ENCODE peak calls at places on chromosome 1, in six cellular contexts. One of them, this sample, is unnamed.

GRCh38 chr1:27161594-27161993 is 6.7 kb upstream of the SLC9A1 start:
- DNase-seq in stimulated activated CD4-positive, alpha-beta T cell treated with anti-CD3 and anti-CD28 coated beads, Interleukin-4, amount 100 ng/mL, for 24 hours: no peak
- DNase-seq in GM12865: peak
- DNase-seq in HAP-1: no peak
- DNase-seq in globus pallidus: no peak
- DNase-seq in HT1080: no peak
- DNase-seq in this sample: peak

GRCh38 chr1:207752456-207753132 is 740 bp downstream of the CD46 start:
- DNase-seq in globus pallidus: peak
- DNase-seq in GM12865: peak
- DNase-seq in stimulated activated CD4-positive, alpha-beta T cell treated with anti-CD3 and anti-CD28 coated beads, Interleukin-4, amount 100 ng/mL, for 24 hours: peak
- DNase-seq in HT1080: peak
- DNase-seq in HAP-1: no peak
- DNase-seq in this sample: peak

GRCh38 chr1:228149341-228150020 is at the start of gene GJC2:
- DNase-seq in globus pallidus: peak
- DNase-seq in stimulated activated CD4-positive, alpha-beta T cell treated with anti-CD3 and anti-CD28 coated beads, Interleukin-4, amount 100 ng/mL, for 24 hours: no peak
- DNase-seq in HAP-1: no peak
- DNase-seq in HT1080: no peak
- DNase-seq in GM12865: no peak
- DNase-seq in this sample: no peak

GRCh38 chr1:167770127-167770526 is 48.3 kb downstream of the MPZL1 start:
- DNase-seq in HAP-1: no peak
- DNase-seq in HT1080: no peak
- DNase-seq in globus pallidus: no peak
- DNase-seq in GM12865: no peak
- DNase-seq in stimulated activated CD4-positive, alpha-beta T cell treated with anti-CD3 and anti-CD28 coated beads, Interleukin-4, amount 100 ng/mL, for 24 hours: no peak
- DNase-seq in this sample: no peak

GRCh38 chr1:227785812-227786608 is 29.5 kb upstream of the PRSS38 start:
- DNase-seq in stimulated activated CD4-positive, alpha-beta T cell treated with anti-CD3 and anti-CD28 coated beads, Interleukin-4, amount 100 ng/mL, for 24 hours: no peak
- DNase-seq in GM12865: no peak
- DNase-seq in HAP-1: no peak
- DNase-seq in globus pallidus: no peak
- DNase-seq in HT1080: no peak
- DNase-seq in this sample: peak

GRCh38 chr1:51877434-51878306 is 857 bp downstream of the NRDC start:
- DNase-seq in HAP-1: no peak
- DNase-seq in stimulated activated CD4-positive, alpha-beta T cell treated with anti-CD3 and anti-CD28 coated beads, Interleukin-4, amount 100 ng/mL, for 24 hours: peak
- DNase-seq in GM12865: peak
- DNase-seq in globus pallidus: peak
- DNase-seq in HT1080: peak
- DNase-seq in this sample: peak

GRCh38 chr1:168653567-168653966 is 75.4 kb downstream of the DPT start:
- DNase-seq in stimulated activated CD4-positive, alpha-beta T cell treated with anti-CD3 and anti-CD28 coated beads, Interleukin-4, amount 100 ng/mL, for 24 hours: no peak
- DNase-seq in HT1080: peak
- DNase-seq in HAP-1: no peak
- DNase-seq in GM12865: no peak
- DNase-seq in globus pallidus: no peak
- DNase-seq in this sample: no peak

GRCh38 chr1:180175806-180176205 is 21.1 kb downstream of the QSOX1 start:
- DNase-seq in GM12865: no peak
- DNase-seq in HAP-1: no peak
- DNase-seq in HT1080: no peak
- DNase-seq in globus pallidus: no peak
- DNase-seq in stimulated activated CD4-positive, alpha-beta T cell treated with anti-CD3 and anti-CD28 coated beads, Interleukin-4, amount 100 ng/mL, for 24 hours: no peak
- DNase-seq in this sample: no peak

GRCh38 chr1:157178490-157178889 is 40.3 kb upstream of the ETV3 start:
- DNase-seq in stimulated activated CD4-positive, alpha-beta T cell treated with anti-CD3 and anti-CD28 coated beads, Interleukin-4, amount 100 ng/mL, for 24 hours: no peak
- DNase-seq in HT1080: no peak
- DNase-seq in HAP-1: no peak
- DNase-seq in GM12865: no peak
- DNase-seq in globus pallidus: no peak
- DNase-seq in this sample: no peak

GRCh38 chr1:119631433-119632102 is 16.5 kb downstream of the ZNF697 start:
- DNase-seq in globus pallidus: peak
- DNase-seq in HAP-1: no peak
- DNase-seq in stimulated activated CD4-positive, alpha-beta T cell treated with anti-CD3 and anti-CD28 coated beads, Interleukin-4, amount 100 ng/mL, for 24 hours: no peak
- DNase-seq in HT1080: peak
- DNase-seq in GM12865: no peak
- DNase-seq in this sample: no peak

GRCh38 chr1:164644774-164645634 is 86.0 kb downstream of the PBX1 start:
- DNase-seq in GM12865: no peak
- DNase-seq in stimulated activated CD4-positive, alpha-beta T cell treated with anti-CD3 and anti-CD28 coated beads, Interleukin-4, amount 100 ng/mL, for 24 hours: no peak
- DNase-seq in HAP-1: peak
- DNase-seq in HT1080: no peak
- DNase-seq in globus pallidus: no peak
- DNase-seq in this sample: no peak

GRCh38 chr1:99465176-99465900 is 180.6 kb upstream of the PALMD start:
- DNase-seq in GM12865: no peak
- DNase-seq in HT1080: peak
- DNase-seq in globus pallidus: no peak
- DNase-seq in HAP-1: no peak
- DNase-seq in stimulated activated CD4-positive, alpha-beta T cell treated with anti-CD3 and anti-CD28 coated beads, Interleukin-4, amount 100 ng/mL, for 24 hours: no peak
- DNase-seq in this sample: peak

GRCh38 chr1:162023547-162024501 is at the start of gene OLFML2B:
- DNase-seq in stimulated activated CD4-positive, alpha-beta T cell treated with anti-CD3 and anti-CD28 coated beads, Interleukin-4, amount 100 ng/mL, for 24 hours: peak
- DNase-seq in HT1080: peak
- DNase-seq in GM12865: peak
- DNase-seq in globus pallidus: peak
- DNase-seq in HAP-1: peak
- DNase-seq in this sample: peak

GRCh38 chr1:230682274-230682673 is 31.6 kb downstream of the AGT start:
- DNase-seq in HAP-1: no peak
- DNase-seq in HT1080: no peak
- DNase-seq in GM12865: no peak
- DNase-seq in stimulated activated CD4-positive, alpha-beta T cell treated with anti-CD3 and anti-CD28 coated beads, Interleukin-4, amount 100 ng/mL, for 24 hours: no peak
- DNase-seq in globus pallidus: no peak
- DNase-seq in this sample: no peak

GRCh38 chr1:47785561-47786271 is 211.5 kb downstream of the TRABD2B start:
- DNase-seq in GM12865: no peak
- DNase-seq in globus pallidus: no peak
- DNase-seq in stimulated activated CD4-positive, alpha-beta T cell treated with anti-CD3 and anti-CD28 coated beads, Interleukin-4, amount 100 ng/mL, for 24 hours: no peak
- DNase-seq in HT1080: peak
- DNase-seq in HAP-1: no peak
- DNase-seq in this sample: peak

GRCh38 chr1:218476385-218476784 is 131.2 kb downstream of the TGFB2 start:
- DNase-seq in globus pallidus: no peak
- DNase-seq in stimulated activated CD4-positive, alpha-beta T cell treated with anti-CD3 and anti-CD28 coated beads, Interleukin-4, amount 100 ng/mL, for 24 hours: no peak
- DNase-seq in HAP-1: no peak
- DNase-seq in GM12865: no peak
- DNase-seq in HT1080: peak
- DNase-seq in this sample: peak

GRCh38 chr1:71400050-71400449 is 319.2 kb upstream of the ZRANB2 start:
- DNase-seq in HAP-1: no peak
- DNase-seq in stimulated activated CD4-positive, alpha-beta T cell treated with anti-CD3 and anti-CD28 coated beads, Interleukin-4, amount 100 ng/mL, for 24 hours: no peak
- DNase-seq in HT1080: no peak
- DNase-seq in globus pallidus: no peak
- DNase-seq in GM12865: no peak
- DNase-seq in this sample: no peak

GRCh38 chr1:234978397-234979291 is 150.0 kb downstream of the TOMM20 start:
- DNase-seq in globus pallidus: peak
- DNase-seq in HT1080: no peak
- DNase-seq in GM12865: peak
- DNase-seq in HAP-1: no peak
- DNase-seq in stimulated activated CD4-positive, alpha-beta T cell treated with anti-CD3 and anti-CD28 coated beads, Interleukin-4, amount 100 ng/mL, for 24 hours: peak
- DNase-seq in this sample: peak

GRCh38 chr1:82073659-82074058 is 272.9 kb downstream of the ADGRL2 start:
- DNase-seq in globus pallidus: no peak
- DNase-seq in stimulated activated CD4-positive, alpha-beta T cell treated with anti-CD3 and anti-CD28 coated beads, Interleukin-4, amount 100 ng/mL, for 24 hours: no peak
- DNase-seq in GM12865: no peak
- DNase-seq in HT1080: no peak
- DNase-seq in HAP-1: no peak
- DNase-seq in this sample: no peak

GRCh38 chr1:155051777-155052398 is 772 bp downstream of the ADAM15 start:
- DNase-seq in HT1080: peak
- DNase-seq in globus pallidus: no peak
- DNase-seq in GM12865: no peak
- DNase-seq in HAP-1: no peak
- DNase-seq in stimulated activated CD4-positive, alpha-beta T cell treated with anti-CD3 and anti-CD28 coated beads, Interleukin-4, amount 100 ng/mL, for 24 hours: peak
- DNase-seq in this sample: peak

GRCh38 chr1:33148615-33149014 is 33.2 kb downstream of the TRIM62 start:
- DNase-seq in HT1080: no peak
- DNase-seq in globus pallidus: no peak
- DNase-seq in HAP-1: no peak
- DNase-seq in GM12865: no peak
- DNase-seq in stimulated activated CD4-positive, alpha-beta T cell treated with anti-CD3 and anti-CD28 coated beads, Interleukin-4, amount 100 ng/mL, for 24 hours: no peak
- DNase-seq in this sample: no peak

GRCh38 chr1:147611587-147611986 is 58.7 kb downstream of the ACP6 start:
- DNase-seq in HAP-1: no peak
- DNase-seq in globus pallidus: no peak
- DNase-seq in stimulated activated CD4-positive, alpha-beta T cell treated with anti-CD3 and anti-CD28 coated beads, Interleukin-4, amount 100 ng/mL, for 24 hours: no peak
- DNase-seq in GM12865: no peak
- DNase-seq in HT1080: no peak
- DNase-seq in this sample: peak

GRCh38 chr1:111506561-111506960 is 3.1 kb upstream of the ADORA3 start:
- DNase-seq in stimulated activated CD4-positive, alpha-beta T cell treated with anti-CD3 and anti-CD28 coated beads, Interleukin-4, amount 100 ng/mL, for 24 hours: no peak
- DNase-seq in globus pallidus: no peak
- DNase-seq in HT1080: no peak
- DNase-seq in GM12865: peak
- DNase-seq in HAP-1: no peak
- DNase-seq in this sample: no peak

GRCh38 chr1:151062738-151063371 is 2.7 kb downstream of the MLLT11 start:
- DNase-seq in HAP-1: no peak
- DNase-seq in GM12865: no peak
- DNase-seq in HT1080: peak
- DNase-seq in globus pallidus: no peak
- DNase-seq in stimulated activated CD4-positive, alpha-beta T cell treated with anti-CD3 and anti-CD28 coated beads, Interleukin-4, amount 100 ng/mL, for 24 hours: no peak
- DNase-seq in this sample: peak

GRCh38 chr1:20110679-20111078 is 8.7 kb downstream of the PLA2G2D start:
- DNase-seq in stimulated activated CD4-positive, alpha-beta T cell treated with anti-CD3 and anti-CD28 coated beads, Interleukin-4, amount 100 ng/mL, for 24 hours: no peak
- DNase-seq in HT1080: peak
- DNase-seq in GM12865: no peak
- DNase-seq in HAP-1: no peak
- DNase-seq in globus pallidus: no peak
- DNase-seq in this sample: no peak

GRCh38 chr1:157852476-157852875 is 10.9 kb upstream of the CD5L start:
- DNase-seq in stimulated activated CD4-positive, alpha-beta T cell treated with anti-CD3 and anti-CD28 coated beads, Interleukin-4, amount 100 ng/mL, for 24 hours: no peak
- DNase-seq in HAP-1: no peak
- DNase-seq in HT1080: peak
- DNase-seq in GM12865: no peak
- DNase-seq in globus pallidus: no peak
- DNase-seq in this sample: peak

GRCh38 chr1:231279081-231279480 is 38.1 kb downstream of the GNPAT start:
- DNase-seq in HT1080: peak
- DNase-seq in stimulated activated CD4-positive, alpha-beta T cell treated with anti-CD3 and anti-CD28 coated beads, Interleukin-4, amount 100 ng/mL, for 24 hours: no peak
- DNase-seq in GM12865: no peak
- DNase-seq in globus pallidus: no peak
- DNase-seq in HAP-1: no peak
- DNase-seq in this sample: no peak

GRCh38 chr1:197423006-197423405 is 155.0 kb downstream of the CRB1 start:
- DNase-seq in HAP-1: no peak
- DNase-seq in stimulated activated CD4-positive, alpha-beta T cell treated with anti-CD3 and anti-CD28 coated beads, Interleukin-4, amount 100 ng/mL, for 24 hours: no peak
- DNase-seq in globus pallidus: no peak
- DNase-seq in HT1080: no peak
- DNase-seq in GM12865: no peak
- DNase-seq in this sample: no peak

GRCh38 chr1:117368116-117369108 is 1.2 kb downstream of the MAN1A2 start:
- DNase-seq in HT1080: peak
- DNase-seq in globus pallidus: no peak
- DNase-seq in HAP-1: peak
- DNase-seq in GM12865: peak
- DNase-seq in stimulated activated CD4-positive, alpha-beta T cell treated with anti-CD3 and anti-CD28 coated beads, Interleukin-4, amount 100 ng/mL, for 24 hours: peak
- DNase-seq in this sample: peak

GRCh38 chr1:113783254-113784103 is 24.2 kb upstream of the PHTF1 start:
- DNase-seq in GM12865: peak
- DNase-seq in HAP-1: no peak
- DNase-seq in stimulated activated CD4-positive, alpha-beta T cell treated with anti-CD3 and anti-CD28 coated beads, Interleukin-4, amount 100 ng/mL, for 24 hours: peak
- DNase-seq in HT1080: peak
- DNase-seq in globus pallidus: peak
- DNase-seq in this sample: no peak

GRCh38 chr1:67749263-67749843 is 64.4 kb downstream of the GADD45A start:
- DNase-seq in GM12865: no peak
- DNase-seq in HAP-1: no peak
- DNase-seq in globus pallidus: no peak
- DNase-seq in HT1080: no peak
- DNase-seq in stimulated activated CD4-positive, alpha-beta T cell treated with anti-CD3 and anti-CD28 coated beads, Interleukin-4, amount 100 ng/mL, for 24 hours: no peak
- DNase-seq in this sample: peak

GRCh38 chr1:226563666-226564065 is 15.1 kb downstream of the STUM start:
- DNase-seq in GM12865: no peak
- DNase-seq in stimulated activated CD4-positive, alpha-beta T cell treated with anti-CD3 and anti-CD28 coated beads, Interleukin-4, amount 100 ng/mL, for 24 hours: no peak
- DNase-seq in HAP-1: no peak
- DNase-seq in globus pallidus: no peak
- DNase-seq in HT1080: no peak
- DNase-seq in this sample: no peak

GRCh38 chr1:6489799-6490180 is 1.7 kb downstream of the PLEKHG5 start:
- DNase-seq in HAP-1: peak
- DNase-seq in globus pallidus: no peak
- DNase-seq in stimulated activated CD4-positive, alpha-beta T cell treated with anti-CD3 and anti-CD28 coated beads, Interleukin-4, amount 100 ng/mL, for 24 hours: peak
- DNase-seq in HT1080: peak
- DNase-seq in GM12865: peak
- DNase-seq in this sample: peak

GRCh38 chr1:61247051-61247854 is 164.9 kb downstream of the NFIA start:
- DNase-seq in HAP-1: no peak
- DNase-seq in stimulated activated CD4-positive, alpha-beta T cell treated with anti-CD3 and anti-CD28 coated beads, Interleukin-4, amount 100 ng/mL, for 24 hours: no peak
- DNase-seq in globus pallidus: no peak
- DNase-seq in HT1080: no peak
- DNase-seq in GM12865: peak
- DNase-seq in this sample: no peak

GRCh38 chr1:81174811-81175476 is 625.8 kb upstream of the ADGRL2 start:
- DNase-seq in GM12865: no peak
- DNase-seq in HT1080: peak
- DNase-seq in HAP-1: no peak
- DNase-seq in stimulated activated CD4-positive, alpha-beta T cell treated with anti-CD3 and anti-CD28 coated beads, Interleukin-4, amount 100 ng/mL, for 24 hours: no peak
- DNase-seq in globus pallidus: no peak
- DNase-seq in this sample: peak

GRCh38 chr1:52403566-52404115 is 582 bp downstream of the ORC1 start:
- DNase-seq in globus pallidus: no peak
- DNase-seq in stimulated activated CD4-positive, alpha-beta T cell treated with anti-CD3 and anti-CD28 coated beads, Interleukin-4, amount 100 ng/mL, for 24 hours: peak
- DNase-seq in HAP-1: peak
- DNase-seq in HT1080: peak
- DNase-seq in GM12865: peak
- DNase-seq in this sample: peak

GRCh38 chr1:19644761-19645543 is 841 bp downstream of the NBL1 start:
- DNase-seq in GM12865: peak
- DNase-seq in HT1080: no peak
- DNase-seq in globus pallidus: no peak
- DNase-seq in HAP-1: peak
- DNase-seq in stimulated activated CD4-positive, alpha-beta T cell treated with anti-CD3 and anti-CD28 coated beads, Interleukin-4, amount 100 ng/mL, for 24 hours: peak
- DNase-seq in this sample: peak

GRCh38 chr1:55929652-55930051 is 649.7 kb downstream of the PLPP3 start:
- DNase-seq in globus pallidus: no peak
- DNase-seq in HT1080: no peak
- DNase-seq in GM12865: no peak
- DNase-seq in stimulated activated CD4-positive, alpha-beta T cell treated with anti-CD3 and anti-CD28 coated beads, Interleukin-4, amount 100 ng/mL, for 24 hours: no peak
- DNase-seq in HAP-1: no peak
- DNase-seq in this sample: no peak

GRCh38 chr1:157284446-157284845 is 146.3 kb upstream of the ETV3 start:
- DNase-seq in HAP-1: no peak
- DNase-seq in GM12865: no peak
- DNase-seq in HT1080: no peak
- DNase-seq in stimulated activated CD4-positive, alpha-beta T cell treated with anti-CD3 and anti-CD28 coated beads, Interleukin-4, amount 100 ng/mL, for 24 hours: no peak
- DNase-seq in globus pallidus: no peak
- DNase-seq in this sample: no peak